ENCODE peak calls at places on chromosomes 3 and 15, in six cellular contexts. I, U, Z, Y, O and C are unnamed samples.

GRCh38 chr15:41218851-41219250 is 11.7 kb downstream of the EXD1 start:
- DNase-seq in I (no peak), U (no peak), Z (no peak), Y (no peak), O (no peak), C (no peak)

GRCh38 chr3:7112523-7113056 is 251.7 kb downstream of the GRM7 start:
- DNase-seq in I (no peak), U (no peak), Z (no peak), Y (no peak), O (no peak), C (no peak)

GRCh38 chr3:190382082-190382481 is 5.9 kb upstream of the CLDN16 start:
- DNase-seq in I (no peak), U (no peak), Z (no peak), Y (no peak), O (no peak), C (no peak)

GRCh38 chr3:128919988-128920387 is 40.6 kb downstream of the ACAD9 start:
- DNase-seq in I (no peak), U (no peak), Z (no peak), Y (no peak), O (no peak), C (peak)

GRCh38 chr3:195337747-195338146 is 66.8 kb upstream of the XXYLT1 start:
- DNase-seq in I (no peak), U (no peak), Z (no peak), Y (no peak), O (peak), C (peak)

GRCh38 chr3:147977001-147977400 is 567.8 kb downstream of the ZIC1 start:
- DNase-seq in I (no peak), U (no peak), Z (no peak), Y (no peak), O (no peak), C (no peak)

GRCh38 chr15:99180287-99180962 is 69.0 kb downstream of the TTC23 start:
- DNase-seq in I (no peak), U (no peak), Z (no peak), Y (no peak), O (no peak), C (no peak)

GRCh38 chr3:129106320-129106719 is 15.3 kb downstream of the RAB43 start:
- DNase-seq in I (no peak), U (no peak), Z (no peak), Y (no peak), O (peak), C (peak)

GRCh38 chr3:33313331-33313730 is 36.1 kb downstream of the FBXL2 start:
- DNase-seq in I (no peak), U (no peak), Z (no peak), Y (no peak), O (no peak), C (no peak)

GRCh38 chr3:31544634-31545033 is 11.9 kb downstream of the STT3B start:
- DNase-seq in I (no peak), U (no peak), Z (no peak), Y (no peak), O (no peak), C (no peak)

GRCh38 chr3:172388412-172389078 is 59.7 kb downstream of the GHSR start:
- DNase-seq in I (no peak), U (no peak), Z (no peak), Y (no peak), O (no peak), C (no peak)

GRCh38 chr15:68634122-68634482 is 55.3 kb downstream of the CORO2B start:
- DNase-seq in I (no peak), U (no peak), Z (no peak), Y (no peak), O (no peak), C (no peak)